ENCODE peak calls at places on chromosomes 11 and 22, in four cellular contexts. S is tibial nerve, Z is pancreas, P is astrocyte of the cerebellum. L is an unnamed sample.

GRCh38 chr11:47599821-47600377 is 5.7 kb upstream of the C1QTNF4 start:
- DNase-seq in S (no peak), P (no peak), Z (no peak), L (no peak)

GRCh38 chr11:75347781-75348613 is 3.5 kb downstream of the ARRB1 start:
- DNase-seq in P (no peak), Z (no peak), S (no peak), L (no peak)

GRCh38 chr11:98736813-98737212 is 283.9 kb upstream of the CNTN5 start:
- DNase-seq in S (no peak), Z (no peak), P (no peak), L (no peak)

GRCh38 chr22:30127749-30128166 is 47.5 kb downstream of the HORMAD2 start:
- DNase-seq in Z (no peak), S (no peak), P (peak), L (no peak)

GRCh38 chr22:47192651-47193437 is 430.4 kb downstream of the TBC1D22A start:
- DNase-seq in Z (no peak), S (peak), P (no peak), L (no peak)

GRCh38 chr11:2213890-2214526 is 42.4 kb upstream of the TH start:
- DNase-seq in Z (no peak), P (no peak), S (no peak), L (no peak)

GRCh38 chr22:27752771-27753170 is 48.8 kb downstream of the MN1 start:
- DNase-seq in P (no peak), S (no peak), Z (no peak), L (peak)

GRCh38 chr11:2586793-2587131 is 113.0 kb downstream of the KCNQ1OT1 start:
- DNase-seq in P (no peak), S (no peak), Z (peak), L (peak)

GRCh38 chr22:44080936-44081853 is 57.1 kb downstream of the PARVB start:
- DNase-seq in P (peak), S (peak), Z (peak), L (no peak)

GRCh38 chr11:115488945-115489344 is 15.3 kb downstream of the CADM1 start:
- DNase-seq in P (peak), S (no peak), Z (no peak), L (no peak)

GRCh38 chr22:46994265-46994664 is 231.8 kb downstream of the TBC1D22A start:
- DNase-seq in P (no peak), S (no peak), Z (no peak), L (peak)

GRCh38 chr11:65187971-65188461 is 6.3 kb downstream of the CAPN1 start:
- DNase-seq in P (no peak), Z (no peak), S (no peak), L (peak)

GRCh38 chr22:29629382-29630179 is 26.1 kb downstream of the NF2 start:
- DNase-seq in S (no peak), Z (no peak), P (no peak), L (no peak)

GRCh38 chr11:26245046-26245445 is 86.9 kb upstream of the ANO3 start:
- DNase-seq in P (no peak), S (no peak), Z (no peak), L (no peak)

GRCh38 chr22:42803454-42803853 is 53.6 kb downstream of the ARFGAP3 start:
- DNase-seq in Z (no peak), P (no peak), S (no peak), L (no peak)

GRCh38 chr22:47631571-47632102 is 869.2 kb downstream of the TBC1D22A start:
- DNase-seq in Z (no peak), S (no peak), P (no peak), L (no peak)

GRCh38 chr11:8011981-8012444 is 24.9 kb downstream of the EIF3F start:
- DNase-seq in P (peak), Z (no peak), S (no peak), L (no peak)

GRCh38 chr22:20781272-20781990 is 7.5 kb downstream of the SERPIND1 start:
- DNase-seq in Z (no peak), P (no peak), S (no peak), L (no peak)

DNA sequence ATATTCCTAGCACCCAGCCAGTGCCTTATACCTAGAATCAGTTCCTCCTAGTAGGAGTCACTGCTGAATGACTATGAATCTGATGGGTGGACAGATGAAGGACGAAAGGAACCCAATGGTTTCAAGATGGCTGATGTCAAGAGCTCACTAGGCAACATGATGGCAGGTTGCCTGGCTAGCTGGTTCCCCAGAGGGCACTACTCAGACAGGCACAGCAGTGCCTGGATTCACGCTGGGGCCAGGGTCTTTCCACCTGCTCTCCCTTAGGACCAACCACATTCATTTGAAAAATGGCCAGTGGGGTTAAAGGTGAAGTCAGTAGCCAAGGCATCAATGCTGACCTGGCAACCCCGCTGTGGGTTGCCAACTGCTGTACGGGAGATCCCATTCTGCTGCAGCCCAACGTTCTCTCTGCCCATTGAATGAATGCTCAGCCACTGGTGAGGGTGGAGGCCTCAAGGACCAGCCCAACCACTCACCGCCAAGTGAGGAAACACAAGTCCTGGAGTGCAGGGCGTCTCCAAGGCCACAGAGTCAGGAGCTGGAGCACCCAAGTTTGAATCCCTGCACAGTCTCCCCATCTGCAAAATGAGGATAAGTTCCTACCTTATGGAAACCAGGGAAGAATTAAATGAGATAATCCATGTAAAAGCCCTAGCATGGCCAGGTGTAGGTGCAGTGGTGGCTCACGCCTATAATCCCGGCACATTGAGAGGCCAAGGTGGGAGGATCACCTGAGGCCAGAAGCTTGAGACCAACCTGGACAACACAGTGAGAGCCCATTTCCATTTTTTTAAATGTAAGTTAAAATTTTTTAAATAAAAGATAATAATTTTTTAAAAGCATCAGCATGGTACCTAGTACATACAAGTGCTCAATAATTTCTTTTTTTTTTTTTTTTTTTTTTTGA is 12.4 kb downstream of the MYH9 start:
- DNase-seq in P (no peak), S (no peak), Z (no peak), L (peak)
- H3K4me3 ChIP-seq in P (no peak), S (no peak), Z (no peak), L (no peak)

GRCh38 chr11:125348704-125349635 is 147.1 kb downstream of the FEZ1 start:
- DNase-seq in S (peak), P (no peak), Z (no peak), L (no peak)

GRCh38 chr11:125351868-125352250 is 144.2 kb downstream of the FEZ1 start:
- DNase-seq in Z (no peak), S (no peak), P (no peak), L (no peak)

GRCh38 chr11:125350206-125351044 is 145.6 kb downstream of the FEZ1 start:
- DNase-seq in S (no peak), P (no peak), Z (no peak), L (peak)

GRCh38 chr11:125348141-125348651 is 147.9 kb downstream of the FEZ1 start:
- DNase-seq in P (no peak), S (no peak), Z (no peak), L (no peak)

DNA sequence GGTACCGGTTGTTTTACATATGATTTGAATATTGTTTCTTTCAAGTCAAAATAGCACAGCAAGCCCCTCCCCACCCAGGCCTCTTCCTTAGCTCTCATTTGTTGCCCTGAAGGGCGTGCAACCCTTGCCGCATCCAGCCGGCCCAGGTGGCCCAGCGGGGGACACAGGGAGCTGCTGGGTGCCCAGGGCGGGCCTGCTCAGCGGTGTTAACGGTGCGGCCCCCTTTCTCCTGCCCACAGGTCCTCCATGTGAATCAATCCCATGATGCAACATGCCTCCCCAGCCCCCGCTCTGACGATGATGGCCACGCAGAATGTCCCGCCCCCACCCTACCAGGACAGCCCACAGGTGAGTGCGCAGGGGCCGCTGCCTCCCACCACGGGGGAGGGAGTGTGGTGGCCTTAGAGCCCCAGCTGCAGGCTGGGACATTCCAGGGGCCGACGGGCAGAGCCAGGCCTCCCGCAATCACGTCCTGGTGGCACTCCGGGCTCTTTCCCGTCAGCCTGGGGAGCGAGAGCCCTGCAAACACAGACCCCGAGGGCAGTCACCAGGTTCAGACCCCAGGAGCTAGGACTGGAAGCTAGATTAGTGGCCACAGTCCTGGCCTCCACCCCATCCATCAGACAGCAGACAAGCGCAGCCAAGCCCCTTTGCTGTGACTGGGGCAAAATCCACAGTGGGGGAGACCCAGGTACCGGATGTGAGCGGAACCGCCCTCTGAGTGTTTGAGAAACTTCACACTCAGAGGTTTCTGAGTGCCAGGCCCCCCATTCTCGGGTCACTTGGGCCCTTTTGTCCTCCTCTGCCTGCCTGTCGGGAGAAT is 144.8 kb downstream of the FEZ1 start:
- DNase-seq in S (no peak), Z (no peak), P (no peak), L (peak)
- H3K4me3 ChIP-seq in S (no peak), Z (no peak), P (no peak), L (no peak)

GRCh38 chr11:45667929-45668680 is 2.7 kb upstream of the CHST1 start:
- DNase-seq in P (no peak), Z (no peak), S (no peak), L (no peak)

GRCh38 chr11:45665206-45665932 is at the start of gene CHST1:
- DNase-seq in S (no peak), Z (peak), P (no peak), L (no peak)

GRCh38 chr11:45664376-45665205 is 831 bp downstream of the CHST1 start:
- DNase-seq in S (no peak), Z (no peak), P (no peak), L (no peak)

GRCh38 chr11:45666648-45667642 is 1.5 kb upstream of the CHST1 start:
- DNase-seq in P (no peak), S (no peak), Z (no peak), L (no peak)

GRCh38 chr11:45665933-45666647 is 668 bp upstream of the CHST1 start:
- DNase-seq in Z (no peak), S (no peak), P (no peak), L (no peak)
- H3K4me3 ChIP-seq in Z (peak), S (peak), P (no peak), L (no peak)

DNA sequence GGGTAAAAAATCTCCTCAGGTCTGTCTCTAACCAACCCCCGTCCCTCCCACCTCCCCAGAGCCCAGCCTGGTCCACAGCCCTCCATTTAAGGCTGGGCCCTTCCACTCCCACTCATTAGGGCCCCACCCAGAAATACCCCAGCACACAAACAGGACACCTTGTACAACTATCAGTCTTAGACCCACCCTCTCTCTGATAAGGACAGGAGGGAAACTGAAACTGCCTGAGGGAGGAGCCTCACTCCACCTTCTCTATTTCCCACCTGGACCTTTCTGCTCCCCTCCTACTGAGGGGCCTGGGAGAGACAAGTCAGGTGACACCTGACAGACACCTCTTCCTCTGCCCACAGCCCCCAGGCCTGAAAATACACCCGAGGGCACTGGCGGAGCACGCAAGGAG is 90.2 kb downstream of the PLEKHA7 start:
- DNase-seq in Z (no peak), S (no peak), P (no peak), L (no peak)
- H3K4me3 ChIP-seq in Z (peak), S (peak), P (no peak), L (no peak)

DNA sequence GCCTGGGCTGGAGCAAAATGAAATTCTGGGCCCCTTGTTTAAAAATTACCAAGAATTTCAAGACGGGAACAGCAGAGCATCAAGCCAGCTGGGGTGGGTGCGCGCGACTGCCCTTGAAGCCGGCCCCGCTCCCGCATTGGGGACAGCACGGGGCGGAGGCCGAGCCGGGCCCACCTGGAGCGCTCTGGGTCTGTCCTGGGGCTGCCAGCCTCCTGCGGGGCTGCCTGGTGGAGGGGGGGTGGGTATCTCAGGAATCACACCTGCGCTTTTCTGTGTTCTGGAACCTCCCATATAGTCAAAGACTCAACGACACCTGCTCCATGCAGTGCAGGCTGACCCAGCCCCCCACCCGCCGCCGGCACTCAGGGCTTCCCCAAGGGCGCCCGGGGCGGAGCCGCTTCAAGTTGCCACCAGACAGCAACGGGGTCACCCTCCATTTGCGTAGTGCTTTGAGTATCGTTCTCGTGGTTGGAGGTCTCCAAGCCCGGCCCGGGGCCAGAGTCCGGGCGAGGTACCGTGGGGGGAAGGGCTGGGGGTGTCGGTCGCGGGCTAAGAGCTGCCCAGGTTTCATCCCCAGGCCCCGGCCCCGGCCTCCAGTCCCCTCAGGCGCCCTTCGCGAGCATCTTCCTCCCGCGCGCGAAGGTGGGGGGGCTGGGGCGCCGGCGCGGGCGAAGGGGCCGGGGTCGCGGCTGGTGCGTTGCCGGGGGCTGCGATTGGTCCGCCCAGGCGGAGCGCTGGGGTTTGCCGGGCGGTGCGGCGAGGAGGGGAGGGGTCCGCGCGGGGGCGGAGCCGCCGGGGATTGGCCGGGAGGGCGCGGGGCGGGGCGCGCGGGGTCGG is 6.6 kb downstream of the TSPAN4 start:
- DNase-seq in S (no peak), P (no peak), Z (no peak), L (no peak)
- H3K4me3 ChIP-seq in S (peak), P (peak), Z (peak), L (peak)

GRCh38 chr22:37334461-37334858 is 52.2 kb downstream of the CYTH4 start:
- DNase-seq in Z (no peak), P (no peak), S (no peak), L (no peak)
- H3K4me3 ChIP-seq in Z (no peak), P (no peak), S (no peak), L (no peak)

GRCh38 chr22:36221799-36222751 is 17.3 kb downstream of the APOL2 start:
- DNase-seq in Z (no peak), S (no peak), P (no peak), L (no peak)
- H3K4me3 ChIP-seq in Z (no peak), S (no peak), P (no peak), L (no peak)

GRCh38 chr11:62507023-62507422 is 39.6 kb downstream of the AHNAK start:
- DNase-seq in P (no peak), S (no peak), Z (no peak), L (no peak)

GRCh38 chr11:62506413-62506940 is 40.1 kb downstream of the AHNAK start:
- DNase-seq in P (no peak), Z (no peak), S (no peak), L (no peak)

GRCh38 chr11:62504158-62504973 is 42.2 kb downstream of the AHNAK start:
- DNase-seq in S (no peak), Z (no peak), P (no peak), L (peak)

GRCh38 chr11:62505112-62505783 is 41.4 kb downstream of the AHNAK start:
- DNase-seq in P (no peak), S (no peak), Z (no peak), L (no peak)

DNA sequence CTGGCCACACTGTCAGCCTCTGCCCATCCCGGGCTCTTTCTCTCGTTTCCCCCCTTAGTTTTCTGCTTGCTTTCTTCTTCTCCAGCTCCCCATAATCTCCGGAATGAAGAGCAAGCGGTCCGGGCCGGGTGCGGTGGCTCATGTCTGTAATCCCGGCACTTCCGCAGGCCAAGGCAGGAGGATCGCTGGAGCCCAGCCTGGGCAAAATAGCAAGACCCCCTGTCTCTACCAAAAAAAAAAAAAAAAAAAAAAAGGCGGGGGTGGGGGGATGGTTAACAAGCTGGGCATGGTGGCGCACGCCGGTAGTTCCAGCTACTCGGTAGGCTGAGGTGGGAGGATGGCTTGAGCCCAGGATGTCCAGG is 40.8 kb downstream of the AHNAK start:
- DNase-seq in P (no peak), S (peak), Z (no peak), L (no peak)
- H3K4me3 ChIP-seq in P (peak), S (peak), Z (peak), L (no peak)

L was measured in left lung.